ENCODE peak calls at places on chromosomes 4 and X, in eight cellular contexts. One of them, this sample, is unnamed.

GRCh38 chr4:121190389-121190788 is 26.3 kb upstream of the TNIP3 start:
- DNase-seq in endothelial cell: no peak
- DNase-seq in CD4-positive, alpha-beta T cell: no peak
- DNase-seq in AG10803: no peak
- DNase-seq in GM12865: no peak
- DNase-seq in uterus: no peak
- DNase-seq in Peyer's patch: no peak
- DNase-seq in thyroid gland: no peak
- DNase-seq in this sample: no peak

GRCh38 chr4:168755643-168756482 is 254.2 kb downstream of the CBR4 start:
- DNase-seq in thyroid gland: no peak
- DNase-seq in CD4-positive, alpha-beta T cell: no peak
- DNase-seq in Peyer's patch: no peak
- DNase-seq in uterus: no peak
- DNase-seq in endothelial cell: no peak
- DNase-seq in GM12865: no peak
- DNase-seq in AG10803: peak
- DNase-seq in this sample: no peak

GRCh38 chr4:149113804-149114430 is 671.7 kb upstream of the NR3C2 start:
- DNase-seq in CD4-positive, alpha-beta T cell: no peak
- DNase-seq in Peyer's patch: no peak
- DNase-seq in AG10803: peak
- DNase-seq in uterus: no peak
- DNase-seq in thyroid gland: no peak
- DNase-seq in endothelial cell: no peak
- DNase-seq in GM12865: no peak
- DNase-seq in this sample: no peak

GRCh38 chr4:76641758-76642157 is 206.7 kb downstream of the SHROOM3 start:
- DNase-seq in AG10803: no peak
- DNase-seq in thyroid gland: no peak
- DNase-seq in endothelial cell: no peak
- DNase-seq in CD4-positive, alpha-beta T cell: no peak
- DNase-seq in uterus: no peak
- DNase-seq in GM12865: no peak
- DNase-seq in Peyer's patch: no peak
- DNase-seq in this sample: no peak

GRCh38 chr4:120843840-120844527 is 78.5 kb downstream of the PRDM5 start:
- DNase-seq in uterus: no peak
- DNase-seq in endothelial cell: peak
- DNase-seq in CD4-positive, alpha-beta T cell: no peak
- DNase-seq in AG10803: no peak
- DNase-seq in Peyer's patch: peak
- DNase-seq in GM12865: peak
- DNase-seq in thyroid gland: no peak
- DNase-seq in this sample: no peak

GRCh38 chrX:118219866-118220265 is 103.3 kb upstream of the KLHL13 start:
- DNase-seq in GM12865: no peak
- DNase-seq in thyroid gland: no peak
- DNase-seq in CD4-positive, alpha-beta T cell: no peak
- DNase-seq in Peyer's patch: no peak
- DNase-seq in uterus: no peak
- DNase-seq in AG10803: no peak
- DNase-seq in endothelial cell: no peak
- DNase-seq in this sample: no peak

GRCh38 chr4:55485821-55486220 is 60.9 kb downstream of the CLOCK start:
- DNase-seq in AG10803: no peak
- DNase-seq in endothelial cell: no peak
- DNase-seq in GM12865: no peak
- DNase-seq in CD4-positive, alpha-beta T cell: no peak
- DNase-seq in thyroid gland: no peak
- DNase-seq in uterus: no peak
- DNase-seq in Peyer's patch: no peak
- DNase-seq in this sample: no peak

GRCh38 chr4:157447195-157447594 is 226.7 kb downstream of the GRIA2 start:
- DNase-seq in Peyer's patch: no peak
- DNase-seq in CD4-positive, alpha-beta T cell: no peak
- DNase-seq in GM12865: no peak
- DNase-seq in endothelial cell: no peak
- DNase-seq in uterus: no peak
- DNase-seq in thyroid gland: no peak
- DNase-seq in AG10803: no peak
- DNase-seq in this sample: no peak

GRCh38 chr4:41160856-41161255 is 53.5 kb downstream of the APBB2 start:
- DNase-seq in uterus: no peak
- DNase-seq in endothelial cell: no peak
- DNase-seq in AG10803: peak
- DNase-seq in thyroid gland: no peak
- DNase-seq in Peyer's patch: no peak
- DNase-seq in CD4-positive, alpha-beta T cell: no peak
- DNase-seq in GM12865: no peak
- DNase-seq in this sample: no peak

GRCh38 chr4:8921465-8921864 is 49.8 kb upstream of the HMX1 start:
- DNase-seq in endothelial cell: no peak
- DNase-seq in AG10803: no peak
- DNase-seq in thyroid gland: no peak
- DNase-seq in Peyer's patch: no peak
- DNase-seq in GM12865: no peak
- DNase-seq in uterus: no peak
- DNase-seq in CD4-positive, alpha-beta T cell: no peak
- DNase-seq in this sample: no peak

GRCh38 chrX:29299689-29300088 is 712.4 kb downstream of the IL1RAPL1 start:
- DNase-seq in endothelial cell: no peak
- DNase-seq in GM12865: no peak
- DNase-seq in CD4-positive, alpha-beta T cell: no peak
- DNase-seq in AG10803: no peak
- DNase-seq in uterus: no peak
- DNase-seq in thyroid gland: no peak
- DNase-seq in Peyer's patch: no peak
- DNase-seq in this sample: no peak

GRCh38 chr4:139315221-139315675 is 13.0 kb upstream of the NDUFC1 start:
- DNase-seq in thyroid gland: peak
- DNase-seq in Peyer's patch: no peak
- DNase-seq in AG10803: no peak
- DNase-seq in uterus: no peak
- DNase-seq in endothelial cell: no peak
- DNase-seq in GM12865: peak
- DNase-seq in CD4-positive, alpha-beta T cell: no peak
- DNase-seq in this sample: no peak

GRCh38 chr4:3703677-3704521 is 62.3 kb upstream of the ADRA2C start:
- DNase-seq in endothelial cell: no peak
- DNase-seq in uterus: no peak
- DNase-seq in GM12865: no peak
- DNase-seq in AG10803: no peak
- DNase-seq in CD4-positive, alpha-beta T cell: no peak
- DNase-seq in thyroid gland: no peak
- DNase-seq in Peyer's patch: peak
- DNase-seq in this sample: no peak

GRCh38 chr4:102825261-102826071 is 1.9 kb downstream of the UBE2D3 start:
- DNase-seq in uterus: no peak
- DNase-seq in CD4-positive, alpha-beta T cell: no peak
- DNase-seq in Peyer's patch: no peak
- DNase-seq in GM12865: peak
- DNase-seq in endothelial cell: peak
- DNase-seq in AG10803: peak
- DNase-seq in thyroid gland: peak
- DNase-seq in this sample: no peak

GRCh38 chrX:1182211-1182610 is 30.2 kb downstream of the CRLF2 start:
- DNase-seq in AG10803: no peak
- DNase-seq in Peyer's patch: no peak
- DNase-seq in endothelial cell: no peak
- DNase-seq in uterus: no peak
- DNase-seq in thyroid gland: no peak
- DNase-seq in GM12865: no peak
- DNase-seq in CD4-positive, alpha-beta T cell: no peak
- DNase-seq in this sample: no peak

GRCh38 chrX:133235830-133236229 is 17.7 kb upstream of the TFDP3 start:
- DNase-seq in endothelial cell: no peak
- DNase-seq in uterus: no peak
- DNase-seq in thyroid gland: no peak
- DNase-seq in CD4-positive, alpha-beta T cell: no peak
- DNase-seq in GM12865: no peak
- DNase-seq in AG10803: no peak
- DNase-seq in Peyer's patch: no peak
- DNase-seq in this sample: no peak

GRCh38 chr4:15006416-15007024 is 4.2 kb downstream of the CPEB2 start:
- DNase-seq in thyroid gland: no peak
- DNase-seq in AG10803: peak
- DNase-seq in uterus: no peak
- DNase-seq in CD4-positive, alpha-beta T cell: no peak
- DNase-seq in endothelial cell: no peak
- DNase-seq in Peyer's patch: no peak
- DNase-seq in GM12865: peak
- DNase-seq in this sample: no peak

DNA sequence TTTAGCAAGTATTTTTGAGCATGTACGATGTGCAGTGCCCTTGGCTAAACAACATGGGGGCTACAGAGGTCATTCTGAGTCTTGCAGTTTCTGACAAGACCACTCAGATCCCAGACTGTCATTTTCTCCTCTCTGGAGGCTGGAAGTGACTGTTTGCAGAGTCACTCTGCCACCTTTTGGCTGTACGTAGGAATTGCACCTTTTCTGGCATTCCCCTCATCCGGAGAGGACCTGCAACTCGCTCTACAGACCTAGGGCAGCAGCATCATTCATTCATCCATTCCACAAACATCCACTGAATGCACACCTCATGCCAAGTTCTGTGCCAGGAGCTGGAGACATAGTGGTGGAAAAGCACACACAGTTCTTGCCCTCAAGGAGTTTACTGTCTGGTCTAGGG is 160.4 kb upstream of the GPR101 start:
- DNase-seq in GM12865: peak
- DNase-seq in Peyer's patch: no peak
- DNase-seq in CD4-positive, alpha-beta T cell: peak
- DNase-seq in thyroid gland: no peak
- DNase-seq in endothelial cell: peak
- DNase-seq in uterus: no peak
- DNase-seq in AG10803: no peak
- DNase-seq in this sample: no peak
- TF ChIP-seq CTCF in GM12865: peak
- TF ChIP-seq CTCF in Peyer's patch: no peak
- TF ChIP-seq CTCF in CD4-positive, alpha-beta T cell: peak
- TF ChIP-seq CTCF in thyroid gland: no peak
- TF ChIP-seq CTCF in endothelial cell: peak
- TF ChIP-seq CTCF in uterus: no peak
- TF ChIP-seq CTCF in AG10803: peak
- TF ChIP-seq CTCF in this sample: no peak

GRCh38 chr4:37781134-37781455 is 45.4 kb upstream of the PGM2 start:
- DNase-seq in Peyer's patch: no peak
- DNase-seq in thyroid gland: no peak
- DNase-seq in GM12865: no peak
- DNase-seq in CD4-positive, alpha-beta T cell: no peak
- DNase-seq in uterus: no peak
- DNase-seq in AG10803: no peak
- DNase-seq in endothelial cell: no peak
- DNase-seq in this sample: no peak

GRCh38 chr4:37780444-37781133 is 45.9 kb upstream of the PGM2 start:
- DNase-seq in AG10803: peak
- DNase-seq in Peyer's patch: no peak
- DNase-seq in endothelial cell: no peak
- DNase-seq in uterus: no peak
- DNase-seq in CD4-positive, alpha-beta T cell: peak
- DNase-seq in GM12865: peak
- DNase-seq in thyroid gland: no peak
- DNase-seq in this sample: no peak
- TF ChIP-seq CTCF in AG10803: peak
- TF ChIP-seq CTCF in Peyer's patch: no peak
- TF ChIP-seq CTCF in endothelial cell: no peak
- TF ChIP-seq CTCF in uterus: no peak
- TF ChIP-seq CTCF in CD4-positive, alpha-beta T cell: peak
- TF ChIP-seq CTCF in GM12865: no peak
- TF ChIP-seq CTCF in thyroid gland: no peak
- TF ChIP-seq CTCF in this sample: no peak

GRCh38 chr4:136056748-136057147 is 1475.5 kb downstream of the PCDH18 start:
- DNase-seq in thyroid gland: no peak
- DNase-seq in CD4-positive, alpha-beta T cell: no peak
- DNase-seq in GM12865: no peak
- DNase-seq in Peyer's patch: no peak
- DNase-seq in endothelial cell: no peak
- DNase-seq in uterus: no peak
- DNase-seq in AG10803: no peak
- DNase-seq in this sample: no peak

GRCh38 chr4:136055360-136055759 is 1476.9 kb downstream of the PCDH18 start:
- DNase-seq in Peyer's patch: no peak
- DNase-seq in endothelial cell: no peak
- DNase-seq in thyroid gland: no peak
- DNase-seq in uterus: no peak
- DNase-seq in AG10803: no peak
- DNase-seq in GM12865: no peak
- DNase-seq in CD4-positive, alpha-beta T cell: no peak
- DNase-seq in this sample: no peak
- TF ChIP-seq CTCF in Peyer's patch: no peak
- TF ChIP-seq CTCF in endothelial cell: no peak
- TF ChIP-seq CTCF in thyroid gland: no peak
- TF ChIP-seq CTCF in uterus: no peak
- TF ChIP-seq CTCF in AG10803: no peak
- TF ChIP-seq CTCF in GM12865: no peak
- TF ChIP-seq CTCF in CD4-positive, alpha-beta T cell: no peak
- TF ChIP-seq CTCF in this sample: no peak

GRCh38 chr4:184280591-184281071 is 63.0 kb upstream of the ENPP6 start:
- DNase-seq in uterus: no peak
- DNase-seq in endothelial cell: no peak
- DNase-seq in thyroid gland: no peak
- DNase-seq in Peyer's patch: no peak
- DNase-seq in GM12865: peak
- DNase-seq in AG10803: no peak
- DNase-seq in CD4-positive, alpha-beta T cell: peak
- DNase-seq in this sample: no peak

GRCh38 chr4:184281231-184282139 is 63.8 kb upstream of the ENPP6 start:
- DNase-seq in GM12865: peak
- DNase-seq in Peyer's patch: no peak
- DNase-seq in thyroid gland: no peak
- DNase-seq in uterus: no peak
- DNase-seq in AG10803: no peak
- DNase-seq in endothelial cell: no peak
- DNase-seq in CD4-positive, alpha-beta T cell: no peak
- DNase-seq in this sample: no peak

GRCh38 chr4:184283659-184284335 is 66.1 kb upstream of the ENPP6 start:
- DNase-seq in GM12865: peak
- DNase-seq in endothelial cell: no peak
- DNase-seq in Peyer's patch: no peak
- DNase-seq in uterus: no peak
- DNase-seq in CD4-positive, alpha-beta T cell: no peak
- DNase-seq in AG10803: no peak
- DNase-seq in thyroid gland: no peak
- DNase-seq in this sample: no peak

GRCh38 chr4:184282895-184283654 is 65.4 kb upstream of the ENPP6 start:
- DNase-seq in endothelial cell: no peak
- DNase-seq in AG10803: no peak
- DNase-seq in CD4-positive, alpha-beta T cell: no peak
- DNase-seq in uterus: no peak
- DNase-seq in Peyer's patch: no peak
- DNase-seq in thyroid gland: no peak
- DNase-seq in GM12865: peak
- DNase-seq in this sample: no peak

DNA sequence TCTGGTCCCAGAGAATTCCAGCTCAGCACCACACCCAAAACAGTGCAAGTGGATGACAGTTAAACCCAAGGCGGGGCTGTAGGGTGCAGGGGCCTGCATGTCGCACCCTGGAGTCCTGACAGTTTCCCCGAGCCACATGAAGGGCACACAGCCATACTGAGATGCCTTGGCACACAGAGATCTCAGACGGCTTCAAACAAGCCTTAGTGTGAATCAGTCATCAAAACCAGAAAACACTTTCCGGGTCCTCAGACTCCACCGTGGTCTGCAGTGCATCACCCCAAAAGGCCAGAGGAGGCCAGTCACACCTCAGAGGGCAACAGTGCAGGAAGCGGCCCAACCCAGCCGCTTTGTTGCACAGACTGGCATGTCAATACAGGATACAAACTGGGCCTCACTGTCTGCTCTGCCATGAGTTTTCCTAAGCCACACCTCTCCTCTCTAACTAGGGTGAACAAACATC is 64.6 kb upstream of the ENPP6 start:
- DNase-seq in endothelial cell: peak
- DNase-seq in uterus: no peak
- DNase-seq in thyroid gland: no peak
- DNase-seq in AG10803: no peak
- DNase-seq in CD4-positive, alpha-beta T cell: peak
- DNase-seq in GM12865: peak
- DNase-seq in Peyer's patch: peak
- DNase-seq in this sample: peak
- TF ChIP-seq CTCF in endothelial cell: no peak
- TF ChIP-seq CTCF in uterus: no peak
- TF ChIP-seq CTCF in thyroid gland: no peak
- TF ChIP-seq CTCF in AG10803: no peak
- TF ChIP-seq CTCF in CD4-positive, alpha-beta T cell: no peak
- TF ChIP-seq CTCF in GM12865: peak
- TF ChIP-seq CTCF in Peyer's patch: no peak
- TF ChIP-seq CTCF in this sample: peak

This sample was measured in natural killer cell.